ENCODE peak calls at places on chromosomes 6 and 20, in nine cellular contexts. W is brain microvascular endothelial cell; R is NCI-H510A treated with DMSO at 0.1 percent for 48 hours; G is ascending aorta; X is A549; V is amniotic stem cell; Z is effector memory CD8-positive, alpha-beta T cell; D is germinal center; O is progenitor cell of endocrine pancreas. T is an unnamed sample.

GRCh38 chr6:169646906-169647567 is 54.8 kb downstream of the WDR27 start:
- DNase-seq in W (no peak), V (no peak), G (no peak), R (peak), D (no peak), Z (no peak), O (no peak), X (no peak), T (no peak)

GRCh38 chr6:90237350-90237990 is 59.2 kb downstream of the BACH2 start:
- DNase-seq in W (no peak), D (no peak), O (no peak), G (no peak), Z (no peak), V (no peak), R (no peak), X (no peak), T (no peak)

GRCh38 chr6:99802396-99803031 is 191.5 kb downstream of the MCHR2 start:
- DNase-seq in X (no peak), D (no peak), W (no peak), G (no peak), Z (no peak), R (no peak), V (no peak), O (no peak), T (no peak)

GRCh38 chr6:83815631-83816030 is 37.5 kb upstream of the RIPPLY2 start:
- DNase-seq in G (no peak), X (no peak), W (peak), R (no peak), Z (no peak), O (no peak), D (no peak), V (no peak), T (no peak)

GRCh38 chr6:6890400-6890858 is 217.3 kb upstream of the RREB1 start:
- DNase-seq in G (no peak), X (no peak), R (peak), D (no peak), O (no peak), Z (no peak), W (peak), V (no peak), T (no peak)

GRCh38 chr6:149032599-149033405 is 284.7 kb upstream of the TAB2 start:
- DNase-seq in W (peak), X (peak), Z (no peak), V (peak), O (no peak), G (no peak), R (no peak), D (peak), T (no peak)

GRCh38 chr6:116229287-116229913 is 24.5 kb downstream of the TSPYL4 start:
- DNase-seq in O (no peak), X (no peak), V (peak), G (peak), W (peak), R (no peak), D (peak), Z (no peak), T (no peak)

GRCh38 chr6:135535989-135536414 is 38.5 kb upstream of the AHI1 start:
- DNase-seq in Z (peak), R (peak), W (peak), X (peak), O (no peak), G (no peak), V (peak), D (peak), T (no peak)

GRCh38 chr20:62953167-62953838 is 794 bp downstream of the SLC17A9 start:
- DNase-seq in D (no peak), V (no peak), Z (no peak), G (no peak), X (no peak), W (no peak), R (no peak), O (no peak), T (no peak)